ENCODE peak calls at places on chromosomes 7 and 10, in ten cellular contexts. One of them, this sample, is unnamed.
A peak's percentile ranks its signal among the peaks of the same experiment; 100 is the strongest.

GRCh38 chr10:58457761-58458616 is 54.7 kb upstream of the BICC1 start:
- DNase-seq in right cardiac atrium: peak; percentile 81
- DNase-seq in neural progenitor cell: no peak
- DNase-seq in naive thymus-derived CD4-positive, alpha-beta T cell: no peak
- DNase-seq in left ventricle myocardium inferior: peak; percentile 52
- DNase-seq in spleen: no peak
- DNase-seq in CD8-positive, alpha-beta memory T cell: no peak
- DNase-seq in A549: no peak
- DNase-seq in heart left ventricle: peak; percentile 69
- DNase-seq in Karpas-422: no peak
- DNase-seq in this sample: peak; percentile 72

GRCh38 chr10:113665806-113666354 is 2.0 kb upstream of the NRAP start:
- DNase-seq in right cardiac atrium: peak; percentile 58
- DNase-seq in neural progenitor cell: peak; percentile 53
- DNase-seq in naive thymus-derived CD4-positive, alpha-beta T cell: no peak
- DNase-seq in left ventricle myocardium inferior: no peak
- DNase-seq in spleen: no peak
- DNase-seq in CD8-positive, alpha-beta memory T cell: no peak
- DNase-seq in A549: no peak
- DNase-seq in heart left ventricle: no peak
- DNase-seq in Karpas-422: peak; percentile 29
- DNase-seq in this sample: no peak

GRCh38 chr10:102241037-102241443 is 272 bp downstream of the PITX3 start:
- DNase-seq in right cardiac atrium: no peak
- DNase-seq in neural progenitor cell: no peak
- DNase-seq in naive thymus-derived CD4-positive, alpha-beta T cell: peak; percentile 11
- DNase-seq in left ventricle myocardium inferior: no peak
- DNase-seq in spleen: no peak
- DNase-seq in CD8-positive, alpha-beta memory T cell: no peak
- DNase-seq in A549: no peak
- DNase-seq in heart left ventricle: no peak
- DNase-seq in Karpas-422: no peak
- DNase-seq in this sample: no peak

GRCh38 chr7:158157460-158157859 is 430.2 kb downstream of the PTPRN2 start:
- DNase-seq in right cardiac atrium: no peak
- DNase-seq in neural progenitor cell: no peak
- DNase-seq in naive thymus-derived CD4-positive, alpha-beta T cell: no peak
- DNase-seq in left ventricle myocardium inferior: no peak
- DNase-seq in spleen: no peak
- DNase-seq in CD8-positive, alpha-beta memory T cell: no peak
- DNase-seq in A549: no peak
- DNase-seq in heart left ventricle: no peak
- DNase-seq in Karpas-422: no peak
- DNase-seq in this sample: no peak

GRCh38 chr7:39811161-39811614 is 138.9 kb upstream of the CDK13 start:
- DNase-seq in right cardiac atrium: no peak
- DNase-seq in neural progenitor cell: no peak
- DNase-seq in naive thymus-derived CD4-positive, alpha-beta T cell: no peak
- DNase-seq in left ventricle myocardium inferior: no peak
- DNase-seq in spleen: no peak
- DNase-seq in CD8-positive, alpha-beta memory T cell: no peak
- DNase-seq in A549: no peak
- DNase-seq in heart left ventricle: no peak
- DNase-seq in Karpas-422: no peak
- DNase-seq in this sample: no peak

GRCh38 chr7:86733783-86734182 is 90.1 kb downstream of the GRM3 start:
- DNase-seq in right cardiac atrium: no peak
- DNase-seq in neural progenitor cell: peak; percentile 15
- DNase-seq in naive thymus-derived CD4-positive, alpha-beta T cell: peak; percentile 0
- DNase-seq in left ventricle myocardium inferior: no peak
- DNase-seq in spleen: no peak
- DNase-seq in CD8-positive, alpha-beta memory T cell: no peak
- DNase-seq in A549: no peak
- DNase-seq in heart left ventricle: no peak
- DNase-seq in Karpas-422: no peak
- DNase-seq in this sample: no peak

GRCh38 chr7:149409889-149410288 is 51.0 kb downstream of the ZNF777 start:
- DNase-seq in right cardiac atrium: no peak
- DNase-seq in neural progenitor cell: no peak
- DNase-seq in naive thymus-derived CD4-positive, alpha-beta T cell: no peak
- DNase-seq in left ventricle myocardium inferior: no peak
- DNase-seq in spleen: no peak
- DNase-seq in CD8-positive, alpha-beta memory T cell: no peak
- DNase-seq in A549: no peak
- DNase-seq in heart left ventricle: no peak
- DNase-seq in Karpas-422: no peak
- DNase-seq in this sample: no peak

GRCh38 chr7:10708447-10708846 is 265.2 kb upstream of the PHF14 start:
- DNase-seq in right cardiac atrium: no peak
- DNase-seq in neural progenitor cell: peak; percentile 78
- DNase-seq in naive thymus-derived CD4-positive, alpha-beta T cell: no peak
- DNase-seq in left ventricle myocardium inferior: no peak
- DNase-seq in spleen: no peak
- DNase-seq in CD8-positive, alpha-beta memory T cell: no peak
- DNase-seq in A549: no peak
- DNase-seq in heart left ventricle: no peak
- DNase-seq in Karpas-422: peak; percentile 66
- DNase-seq in this sample: no peak

GRCh38 chr7:16431646-16432424 is 10.5 kb upstream of the CRPPA start:
- DNase-seq in right cardiac atrium: no peak
- DNase-seq in neural progenitor cell: peak; percentile 53
- DNase-seq in naive thymus-derived CD4-positive, alpha-beta T cell: peak; percentile 50
- DNase-seq in left ventricle myocardium inferior: no peak
- DNase-seq in spleen: no peak
- DNase-seq in CD8-positive, alpha-beta memory T cell: no peak
- DNase-seq in A549: peak; percentile 50
- DNase-seq in heart left ventricle: no peak
- DNase-seq in Karpas-422: peak; percentile 78
- DNase-seq in this sample: no peak

GRCh38 chr7:79159040-79159664 is 294.3 kb downstream of the MAGI2 start:
- DNase-seq in right cardiac atrium: no peak
- DNase-seq in neural progenitor cell: no peak
- DNase-seq in naive thymus-derived CD4-positive, alpha-beta T cell: no peak
- DNase-seq in left ventricle myocardium inferior: no peak
- DNase-seq in spleen: no peak
- DNase-seq in CD8-positive, alpha-beta memory T cell: no peak
- DNase-seq in A549: no peak
- DNase-seq in heart left ventricle: no peak
- DNase-seq in Karpas-422: no peak
- DNase-seq in this sample: no peak

GRCh38 chr10:93088466-93088865 is 14.8 kb downstream of the CYP26A1 start:
- DNase-seq in right cardiac atrium: no peak
- DNase-seq in neural progenitor cell: no peak
- DNase-seq in naive thymus-derived CD4-positive, alpha-beta T cell: no peak
- DNase-seq in left ventricle myocardium inferior: no peak
- DNase-seq in spleen: no peak
- DNase-seq in CD8-positive, alpha-beta memory T cell: no peak
- DNase-seq in A549: no peak
- DNase-seq in heart left ventricle: no peak
- DNase-seq in Karpas-422: no peak
- DNase-seq in this sample: no peak
- H3K4me1 ChIP-seq in right cardiac atrium: no peaks in the 10 kb centered on the region
- H3K4me1 ChIP-seq in neural progenitor cell: no peaks in the 10 kb centered on the region
- H3K4me1 ChIP-seq in naive thymus-derived CD4-positive, alpha-beta T cell: no peaks in the 10 kb centered on the region
- H3K4me1 ChIP-seq in left ventricle myocardium inferior: no peaks in the 10 kb centered on the region
- H3K4me1 ChIP-seq in spleen: no peaks in the 10 kb centered on the region
- H3K4me1 ChIP-seq in CD8-positive, alpha-beta memory T cell: no peaks in the 10 kb centered on the region
- H3K4me1 ChIP-seq in A549: no peaks in the 10 kb centered on the region
- H3K4me1 ChIP-seq in heart left ventricle: no peaks in the 10 kb centered on the region
- H3K4me1 ChIP-seq in Karpas-422: no peaks in the 10 kb centered on the region
- H3K4me1 ChIP-seq in this sample: no peaks in the 10 kb centered on the region

GRCh38 chr10:96683065-96683464 is 37.2 kb downstream of the PIK3AP1 start:
- DNase-seq in right cardiac atrium: no peak
- DNase-seq in neural progenitor cell: no peak
- DNase-seq in naive thymus-derived CD4-positive, alpha-beta T cell: no peak
- DNase-seq in left ventricle myocardium inferior: no peak
- DNase-seq in spleen: no peak
- DNase-seq in CD8-positive, alpha-beta memory T cell: no peak
- DNase-seq in A549: no peak
- DNase-seq in heart left ventricle: no peak
- DNase-seq in Karpas-422: no peak
- DNase-seq in this sample: no peak
- H3K27ac ChIP-seq in right cardiac atrium: no peak overlapping the region
- H3K27ac ChIP-seq in neural progenitor cell: no peak overlapping the region
- H3K27ac ChIP-seq in naive thymus-derived CD4-positive, alpha-beta T cell: no peak overlapping the region
- H3K27ac ChIP-seq in left ventricle myocardium inferior: no peak overlapping the region
- H3K27ac ChIP-seq in spleen: no peak overlapping the region
- H3K27ac ChIP-seq in CD8-positive, alpha-beta memory T cell: no peak overlapping the region
- H3K27ac ChIP-seq in A549: no peak overlapping the region
- H3K27ac ChIP-seq in heart left ventricle: no peak overlapping the region
- H3K27ac ChIP-seq in Karpas-422: peak overlapping the region; percentile 53
- H3K27ac ChIP-seq in this sample: no peak overlapping the region

GRCh38 chr10:95387383-95387782 is 96.6 kb upstream of the PDLIM1 start:
- DNase-seq in right cardiac atrium: no peak
- DNase-seq in neural progenitor cell: no peak
- DNase-seq in naive thymus-derived CD4-positive, alpha-beta T cell: no peak
- DNase-seq in left ventricle myocardium inferior: no peak
- DNase-seq in spleen: no peak
- DNase-seq in CD8-positive, alpha-beta memory T cell: no peak
- DNase-seq in A549: no peak
- DNase-seq in heart left ventricle: no peak
- DNase-seq in Karpas-422: no peak
- DNase-seq in this sample: no peak

GRCh38 chr10:95389982-95390381 is 99.2 kb upstream of the PDLIM1 start:
- DNase-seq in right cardiac atrium: no peak
- DNase-seq in neural progenitor cell: no peak
- DNase-seq in naive thymus-derived CD4-positive, alpha-beta T cell: no peak
- DNase-seq in left ventricle myocardium inferior: no peak
- DNase-seq in spleen: no peak
- DNase-seq in CD8-positive, alpha-beta memory T cell: no peak
- DNase-seq in A549: no peak
- DNase-seq in heart left ventricle: no peak
- DNase-seq in Karpas-422: no peak
- DNase-seq in this sample: no peak

GRCh38 chr10:95388539-95388938 is 97.7 kb upstream of the PDLIM1 start:
- DNase-seq in right cardiac atrium: no peak
- DNase-seq in neural progenitor cell: no peak
- DNase-seq in naive thymus-derived CD4-positive, alpha-beta T cell: no peak
- DNase-seq in left ventricle myocardium inferior: no peak
- DNase-seq in spleen: no peak
- DNase-seq in CD8-positive, alpha-beta memory T cell: no peak
- DNase-seq in A549: no peak
- DNase-seq in heart left ventricle: no peak
- DNase-seq in Karpas-422: no peak
- DNase-seq in this sample: no peak

GRCh38 chr10:95389176-95389575 is 98.4 kb upstream of the PDLIM1 start:
- DNase-seq in right cardiac atrium: no peak
- DNase-seq in neural progenitor cell: no peak
- DNase-seq in naive thymus-derived CD4-positive, alpha-beta T cell: no peak
- DNase-seq in left ventricle myocardium inferior: no peak
- DNase-seq in spleen: no peak
- DNase-seq in CD8-positive, alpha-beta memory T cell: no peak
- DNase-seq in A549: no peak
- DNase-seq in heart left ventricle: no peak
- DNase-seq in Karpas-422: no peak
- DNase-seq in this sample: no peak

GRCh38 chr10:95388072-95388471 is 97.3 kb upstream of the PDLIM1 start:
- DNase-seq in right cardiac atrium: no peak
- DNase-seq in neural progenitor cell: no peak
- DNase-seq in naive thymus-derived CD4-positive, alpha-beta T cell: no peak
- DNase-seq in left ventricle myocardium inferior: no peak
- DNase-seq in spleen: no peak
- DNase-seq in CD8-positive, alpha-beta memory T cell: no peak
- DNase-seq in A549: no peak
- DNase-seq in heart left ventricle: no peak
- DNase-seq in Karpas-422: no peak
- DNase-seq in this sample: peak; percentile 85
- H3K4me1 ChIP-seq in right cardiac atrium: peaks cover 8% of the 10 kb centered on the region
- H3K4me1 ChIP-seq in neural progenitor cell: no peaks in the 10 kb centered on the region
- H3K4me1 ChIP-seq in naive thymus-derived CD4-positive, alpha-beta T cell: no peaks in the 10 kb centered on the region
- H3K4me1 ChIP-seq in left ventricle myocardium inferior: peaks cover 100% of the 10 kb centered on the region
- H3K4me1 ChIP-seq in spleen: peaks cover 4% of the 10 kb centered on the region
- H3K4me1 ChIP-seq in CD8-positive, alpha-beta memory T cell: no peaks in the 10 kb centered on the region
- H3K4me1 ChIP-seq in A549: peaks cover 12% of the 10 kb centered on the region
- H3K4me1 ChIP-seq in heart left ventricle: peaks cover 50% of the 10 kb centered on the region
- H3K4me1 ChIP-seq in Karpas-422: no peaks in the 10 kb centered on the region
- H3K4me1 ChIP-seq in this sample: peaks cover 88% of the 10 kb centered on the region

GRCh38 chr7:22083711-22084289 is 138.1 kb upstream of the CDCA7L start:
- DNase-seq in right cardiac atrium: no peak
- DNase-seq in neural progenitor cell: no peak
- DNase-seq in naive thymus-derived CD4-positive, alpha-beta T cell: no peak
- DNase-seq in left ventricle myocardium inferior: no peak
- DNase-seq in spleen: no peak
- DNase-seq in CD8-positive, alpha-beta memory T cell: no peak
- DNase-seq in A549: no peak
- DNase-seq in heart left ventricle: no peak
- DNase-seq in Karpas-422: no peak
- DNase-seq in this sample: no peak

GRCh38 chr7:22087861-22088260 is 142.2 kb upstream of the CDCA7L start:
- DNase-seq in right cardiac atrium: no peak
- DNase-seq in neural progenitor cell: no peak
- DNase-seq in naive thymus-derived CD4-positive, alpha-beta T cell: no peak
- DNase-seq in left ventricle myocardium inferior: no peak
- DNase-seq in spleen: no peak
- DNase-seq in CD8-positive, alpha-beta memory T cell: no peak
- DNase-seq in A549: no peak
- DNase-seq in heart left ventricle: no peak
- DNase-seq in Karpas-422: no peak
- DNase-seq in this sample: no peak

GRCh38 chr7:22082886-22083710 is 137.4 kb upstream of the CDCA7L start:
- DNase-seq in right cardiac atrium: peak; percentile 96
- DNase-seq in neural progenitor cell: peak; percentile 94
- DNase-seq in naive thymus-derived CD4-positive, alpha-beta T cell: peak; percentile 73
- DNase-seq in left ventricle myocardium inferior: peak; percentile 90
- DNase-seq in spleen: peak; percentile 97
- DNase-seq in CD8-positive, alpha-beta memory T cell: peak; percentile 76
- DNase-seq in A549: peak; percentile 65
- DNase-seq in heart left ventricle: peak; percentile 88
- DNase-seq in Karpas-422: peak; percentile 93
- DNase-seq in this sample: peak; percentile 95

GRCh38 chr7:22082553-22082885 is 136.8 kb upstream of the CDCA7L start:
- DNase-seq in right cardiac atrium: no peak
- DNase-seq in neural progenitor cell: no peak
- DNase-seq in naive thymus-derived CD4-positive, alpha-beta T cell: no peak
- DNase-seq in left ventricle myocardium inferior: no peak
- DNase-seq in spleen: no peak
- DNase-seq in CD8-positive, alpha-beta memory T cell: no peak
- DNase-seq in A549: no peak
- DNase-seq in heart left ventricle: no peak
- DNase-seq in Karpas-422: no peak
- DNase-seq in this sample: no peak
- H3K27ac ChIP-seq in right cardiac atrium: no peak overlapping the region
- H3K27ac ChIP-seq in neural progenitor cell: no peak overlapping the region
- H3K27ac ChIP-seq in naive thymus-derived CD4-positive, alpha-beta T cell: peak overlapping the region; percentile 57
- H3K27ac ChIP-seq in left ventricle myocardium inferior: peak overlapping the region; percentile 80
- H3K27ac ChIP-seq in spleen: peak overlapping the region; percentile 82
- H3K27ac ChIP-seq in CD8-positive, alpha-beta memory T cell: no peak overlapping the region
- H3K27ac ChIP-seq in A549: no peak overlapping the region
- H3K27ac ChIP-seq in heart left ventricle: peak overlapping the region; percentile 74
- H3K27ac ChIP-seq in Karpas-422: no peak overlapping the region
- H3K27ac ChIP-seq in this sample: peak overlapping the region; percentile 81

GRCh38 chr7:130914589-130915294 is 180.7 kb upstream of the KLF14 start:
- DNase-seq in right cardiac atrium: no peak
- DNase-seq in neural progenitor cell: no peak
- DNase-seq in naive thymus-derived CD4-positive, alpha-beta T cell: no peak
- DNase-seq in left ventricle myocardium inferior: no peak
- DNase-seq in spleen: no peak
- DNase-seq in CD8-positive, alpha-beta memory T cell: no peak
- DNase-seq in A549: no peak
- DNase-seq in heart left ventricle: no peak
- DNase-seq in Karpas-422: no peak
- DNase-seq in this sample: no peak
- H3K4me1 ChIP-seq in right cardiac atrium: peaks cover 25% of the 10 kb centered on the region
- H3K4me1 ChIP-seq in neural progenitor cell: peaks cover 27% of the 10 kb centered on the region
- H3K4me1 ChIP-seq in naive thymus-derived CD4-positive, alpha-beta T cell: peaks cover 85% of the 10 kb centered on the region
- H3K4me1 ChIP-seq in left ventricle myocardium inferior: peaks cover 100% of the 10 kb centered on the region
- H3K4me1 ChIP-seq in spleen: peaks cover 65% of the 10 kb centered on the region
- H3K4me1 ChIP-seq in CD8-positive, alpha-beta memory T cell: peaks cover 82% of the 10 kb centered on the region
- H3K4me1 ChIP-seq in A549: peaks cover 63% of the 10 kb centered on the region
- H3K4me1 ChIP-seq in heart left ventricle: peaks cover 73% of the 10 kb centered on the region
- H3K4me1 ChIP-seq in Karpas-422: peaks cover 91% of the 10 kb centered on the region
- H3K4me1 ChIP-seq in this sample: peaks cover 13% of the 10 kb centered on the region

This sample was measured in ascending aorta.